ENCODE peak calls at places on chromosomes 16 and 17, in seven cellular contexts. U is IMR-90, D is HCT116, J is K562, O is H1, W is HepG2, N is GM12878. L is an unnamed sample.
A peak's percentile ranks its signal among the peaks of the same experiment; 100 is the strongest.

GRCh38 chr16:1152651-1153259 is at the start of gene CACNA1H:
- DNase-seq in U (no peak), D (no peak), J (peak; percentile 63), O (peak; percentile 81), W (no peak), N (no peak), L (no peak)

GRCh38 chr17:33124871-33125551 is 133.4 kb downstream of the SPACA3 start:
- DNase-seq in U (no peak), D (no peak), J (no peak), O (no peak), W (no peak), N (no peak), L (no peak)

GRCh38 chr16:49776085-49776501 is 79.8 kb downstream of the ZNF423 start:
- DNase-seq in U (no peak), D (no peak), J (no peak), O (peak; percentile 77), W (no peak), N (no peak), L (no peak)

GRCh38 chr16:89442588-89442987 is 47.8 kb downstream of the ANKRD11 start:
- DNase-seq in U (no peak), D (no peak), J (no peak), O (no peak), W (no peak), N (no peak), L (no peak)

GRCh38 chr17:20281860-20282259 is 185.5 kb downstream of the LGALS9B start:
- DNase-seq in U (no peak), D (no peak), J (no peak), O (no peak), W (no peak), N (no peak), L (no peak)

GRCh38 chr16:50169555-50170096 is 16.5 kb downstream of the TENT4B start:
- DNase-seq in U (no peak), D (no peak), J (no peak), O (no peak), W (no peak), N (no peak), L (no peak)

GRCh38 chr17:20200016-20200788 is 191.0 kb downstream of the SPECC1 start:
- DNase-seq in U (peak; percentile 23), D (no peak), J (no peak), O (no peak), W (no peak), N (no peak), L (no peak)

GRCh38 chr16:56637814-56638750 is at the start of gene MT1A:
- DNase-seq in U (peak; percentile 7), D (no peak), J (peak; percentile 32), O (peak; percentile 81), W (peak; percentile 29), N (no peak), L (peak; percentile 40)

GRCh38 chr16:1559446-1559975 is 26.0 kb downstream of the TMEM204 start:
- DNase-seq in U (no peak), D (no peak), J (no peak), O (no peak), W (no peak), N (no peak), L (no peak)

GRCh38 chr17:74919440-74920305 is 3.4 kb downstream of the USH1G start:
- DNase-seq in U (no peak), D (no peak), J (peak; percentile 57), O (peak; percentile 59), W (peak; percentile 64), N (no peak), L (peak; percentile 80)

GRCh38 chr16:15682105-15682570 is 32.1 kb downstream of the NDE1 start:
- DNase-seq in U (peak; percentile 84), D (peak; percentile 33), J (peak; percentile 86), O (peak; percentile 48), W (peak; percentile 89), N (no peak), L (peak; percentile 80)

GRCh38 chr17:38429476-38430100 is 1.3 kb downstream of the ARHGAP23 start:
- DNase-seq in U (no peak), D (no peak), J (no peak), O (no peak), W (no peak), N (no peak), L (no peak)

GRCh38 chr16:18933501-18933900 is 7.3 kb upstream of the SMG1 start:
- DNase-seq in U (no peak), D (no peak), J (no peak), O (no peak), W (no peak), N (no peak), L (no peak)

GRCh38 chr17:75959046-75959838 is 18.4 kb upstream of the FBF1 start:
- DNase-seq in U (no peak), D (no peak), J (no peak), O (no peak), W (peak; percentile 58), N (no peak), L (no peak)

GRCh38 chr17:82356028-82356427 is 3.0 kb upstream of the TEX19 start:
- DNase-seq in U (no peak), D (no peak), J (no peak), O (no peak), W (no peak), N (no peak), L (no peak)

DNA sequence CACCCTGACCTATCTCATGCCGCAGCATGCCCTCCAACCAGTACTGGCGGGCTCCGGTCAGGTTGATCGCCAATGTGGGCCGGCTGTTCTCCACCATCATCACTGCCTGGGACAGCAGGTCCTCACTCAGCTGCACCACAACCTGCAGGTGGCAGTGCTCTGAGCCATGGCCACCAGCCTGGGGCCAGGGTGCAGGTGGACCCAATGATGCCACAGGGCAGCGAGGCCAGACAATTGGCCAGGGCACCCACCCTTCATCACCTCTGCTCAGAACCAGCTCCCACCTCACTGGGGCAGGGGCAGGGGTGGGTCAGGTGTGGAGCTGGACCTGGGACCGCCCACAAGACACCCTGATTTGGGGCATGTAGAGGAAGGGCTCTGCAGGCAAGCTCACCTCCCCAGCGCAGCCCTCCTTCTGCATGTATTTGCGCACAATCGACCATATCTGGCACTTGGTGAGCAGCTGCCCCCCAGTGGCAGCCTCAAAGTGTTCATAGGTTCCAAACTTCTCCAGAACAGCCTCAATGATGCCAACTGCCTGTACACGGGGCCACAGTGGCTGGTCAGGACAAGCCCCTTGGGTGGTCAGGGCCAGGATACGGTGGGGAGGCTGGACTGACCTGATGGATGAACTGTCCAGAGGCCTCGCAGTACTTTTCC is 4.2 kb downstream of the MATCAP1 start:
- DNase-seq in U (no peak), D (no peak), J (peak; percentile 44), O (no peak), W (no peak), N (no peak), L (peak; percentile 57)
- TF ChIP-seq CEBPB in U (no peak), D (no peak), J (no peak), O (no peak), W (no peak), N (no peak), L (no peak)

DNA sequence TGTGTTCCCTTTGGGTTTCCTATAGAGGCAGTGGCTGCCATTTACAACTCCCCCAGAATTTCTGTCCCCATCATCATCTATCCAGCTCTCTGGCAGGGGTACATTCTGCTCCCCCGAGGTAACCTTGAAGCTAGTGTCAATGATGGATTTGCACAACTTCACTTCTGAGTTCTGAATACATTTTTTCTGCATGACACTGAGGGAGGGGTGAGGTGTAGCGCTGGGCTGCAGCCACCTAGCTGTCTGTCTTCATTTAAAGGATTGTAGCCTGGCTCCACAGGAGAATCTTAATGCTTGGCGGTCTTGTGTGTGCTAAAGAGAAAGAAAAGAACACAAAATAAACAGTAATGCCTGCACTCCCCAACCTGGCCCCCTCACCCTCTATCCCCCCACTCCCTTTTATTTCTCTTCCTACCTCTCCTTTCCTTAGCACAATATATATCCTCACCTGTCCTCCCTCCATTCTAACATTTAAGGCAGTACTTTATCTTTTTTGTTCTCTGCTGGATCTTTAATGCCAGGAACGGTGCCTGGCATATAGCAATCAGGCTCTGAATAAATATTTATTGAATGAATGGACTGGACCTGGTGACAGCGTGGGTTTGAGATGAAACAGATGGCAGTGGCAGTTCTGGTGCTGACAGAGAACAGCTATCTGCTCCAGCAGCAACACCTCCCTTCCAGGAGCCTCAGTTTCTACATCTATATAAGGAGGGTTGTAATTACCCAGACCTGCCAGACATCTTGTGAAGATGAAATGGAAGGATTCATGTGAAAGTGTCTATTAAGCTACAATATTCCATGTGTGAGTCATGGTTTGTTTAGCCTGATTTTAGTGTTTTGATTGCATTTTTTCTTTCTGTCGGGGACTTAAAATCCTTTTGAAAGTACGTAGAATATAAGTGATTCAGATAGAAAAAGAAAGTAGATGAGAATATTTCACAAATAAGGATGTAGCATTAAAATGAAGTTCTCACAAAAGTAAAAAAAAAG is 163.6 kb upstream of the CDH11 start:
- DNase-seq in U (peak; percentile 55), D (no peak), J (no peak), O (no peak), W (no peak), N (no peak), L (no peak)
- TF ChIP-seq CEBPB in U (no peak), D (no peak), J (no peak), O (no peak), W (no peak), N (no peak), L (no peak)

GRCh38 chr17:78224226-78225087 is 7.0 kb upstream of the TMEM235 start:
- DNase-seq in U (no peak), D (no peak), J (no peak), O (no peak), W (no peak), N (no peak), L (no peak)
- TF ChIP-seq CEBPB in U (no peak), D (no peak), J (no peak), O (no peak), W (no peak), N (no peak), L (no peak)

GRCh38 chr17:8124350-8125195 is 667 bp upstream of the HES7 start:
- DNase-seq in U (peak; percentile 36), D (no peak), J (peak; percentile 26), O (peak; percentile 55), W (no peak), N (no peak), L (no peak)

GRCh38 chr17:8121531-8122390 is 2.1 kb downstream of the HES7 start:
- DNase-seq in U (peak; percentile 55), D (peak; percentile 51), J (peak; percentile 86), O (peak; percentile 90), W (no peak), N (no peak), L (peak; percentile 92)

GRCh38 chr17:8122391-8122922 is 1.4 kb downstream of the HES7 start:
- DNase-seq in U (peak; percentile 50), D (no peak), J (no peak), O (peak; percentile 79), W (no peak), N (no peak), L (no peak)

GRCh38 chr17:8123695-8124349 is at the start of gene HES7:
- DNase-seq in U (peak; percentile 50), D (no peak), J (peak; percentile 19), O (peak; percentile 84), W (no peak), N (no peak), L (peak; percentile 62)

DNA sequence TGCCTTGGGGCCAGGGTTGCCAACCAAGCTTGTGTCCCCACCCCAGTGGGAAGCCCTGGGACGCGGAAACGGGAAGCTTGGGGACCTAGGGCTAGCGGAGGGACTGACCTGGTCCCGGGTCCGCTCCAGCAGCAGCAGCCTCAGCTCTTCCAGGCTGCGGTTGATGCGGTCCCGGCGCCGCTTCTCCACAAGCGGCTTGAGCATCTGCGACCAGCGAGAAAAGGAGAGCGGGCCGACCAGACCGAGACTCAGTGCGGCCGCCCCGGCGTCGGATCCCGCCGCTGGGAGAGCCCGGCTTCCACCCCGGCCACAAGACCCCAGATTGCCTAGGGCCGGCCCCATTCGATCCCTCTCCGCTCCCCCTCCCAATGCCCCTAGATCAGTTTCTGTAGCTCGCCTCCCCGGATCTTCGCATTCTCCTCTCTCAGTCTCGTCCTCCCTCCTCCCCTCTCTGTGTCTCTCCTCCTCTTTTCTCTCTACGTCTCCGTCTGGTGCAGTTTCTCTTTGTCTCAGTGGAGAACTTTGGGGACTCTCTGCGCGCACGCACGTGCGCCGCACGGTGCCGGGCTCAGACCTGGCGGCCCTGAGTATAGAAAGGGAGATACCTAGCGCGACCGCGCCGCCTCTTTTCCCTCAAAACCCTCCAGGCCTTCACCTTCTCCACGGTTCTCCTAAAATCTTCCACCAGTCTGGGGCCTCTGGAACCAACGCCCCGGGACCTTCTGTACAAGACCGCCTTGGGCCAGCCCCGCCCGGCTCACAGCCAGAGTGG is 797 bp downstream of the HES7 start:
- DNase-seq in U (peak; percentile 27), D (no peak), J (peak; percentile 24), O (peak; percentile 69), W (no peak), N (no peak), L (peak; percentile 52)
- TF ChIP-seq CEBPB in U (no peak), D (no peak), J (no peak), O (no peak), W (no peak), N (no peak), L (no peak)

L was measured in A549.